ENCODE peak calls at places on chromosome 3, in nine cellular contexts. X is WTC11, I is HFF-Myc, V is tibial nerve, S is nephron progenitor cell, J is tibial artery, U is glutamatergic neuron, H is IMR-90, W is neural crest cell. B is an unnamed sample.

GRCh38 chr3:159732172-159733111 is 256.2 kb upstream of the IL12A start:
- DNase-seq in X (peak), I (no peak), V (no peak), S (peak), J (no peak), U (no peak), H (peak), W (no peak), B (no peak)

GRCh38 chr3:29408676-29409075 is 127.8 kb downstream of the RBMS3 start:
- DNase-seq in X (no peak), I (no peak), V (no peak), S (no peak), J (no peak), U (no peak), H (no peak), W (no peak), B (no peak)

GRCh38 chr3:110414851-110415250 is 656.8 kb upstream of the NECTIN3 start:
- DNase-seq in X (no peak), I (no peak), V (no peak), S (no peak), J (no peak), U (no peak), H (peak), W (no peak), B (no peak)

GRCh38 chr3:128360243-128360642 is 106.4 kb downstream of the DNAJB8 start:
- DNase-seq in X (no peak), I (no peak), V (no peak), S (no peak), J (no peak), U (no peak), H (no peak), W (no peak), B (no peak)

GRCh38 chr3:137249311-137249940 is 291.6 kb downstream of the IL20RB start:
- DNase-seq in X (no peak), I (no peak), V (no peak), S (no peak), J (no peak), U (no peak), H (no peak), W (no peak), B (no peak)

GRCh38 chr3:57062119-57062631 is 1.7 kb downstream of the SPATA12 start:
- DNase-seq in X (peak), I (no peak), V (no peak), S (no peak), J (no peak), U (no peak), H (no peak), W (no peak), B (no peak)

GRCh38 chr3:134810052-134810435 is 15.0 kb downstream of the EPHB1 start:
- DNase-seq in X (no peak), I (no peak), V (no peak), S (no peak), J (no peak), U (no peak), H (no peak), W (no peak), B (no peak)

GRCh38 chr3:8709801-8710524 is 23.6 kb upstream of the CAV3 start:
- DNase-seq in X (no peak), I (no peak), V (no peak), S (no peak), J (no peak), U (peak), H (no peak), W (no peak), B (peak)

GRCh38 chr3:119637679-119638525 is 22.5 kb downstream of the POPDC2 start:
- DNase-seq in X (no peak), I (peak), V (no peak), S (no peak), J (no peak), U (no peak), H (peak), W (no peak), B (peak)

GRCh38 chr3:157501863-157502262 is 1.4 kb downstream of the VEPH1 start:
- DNase-seq in X (peak), I (no peak), V (no peak), S (peak), J (no peak), U (peak), H (no peak), W (peak), B (no peak)

GRCh38 chr3:42376397-42376798 is 34.0 kb downstream of the LYZL4 start:
- DNase-seq in X (no peak), I (peak), V (no peak), S (no peak), J (peak), U (no peak), H (peak), W (no peak), B (no peak)

GRCh38 chr3:12439161-12439560 is 45.1 kb upstream of the TSEN2 start:
- DNase-seq in X (no peak), I (no peak), V (no peak), S (no peak), J (no peak), U (no peak), H (no peak), W (no peak), B (no peak)

GRCh38 chr3:39934696-39935095 is 125.3 kb downstream of the MYRIP start:
- DNase-seq in X (no peak), I (no peak), V (no peak), S (no peak), J (no peak), U (no peak), H (no peak), W (no peak), B (no peak)

GRCh38 chr3:135862361-135862760 is 103.2 kb upstream of the PPP2R3A start:
- DNase-seq in X (no peak), I (no peak), V (no peak), S (no peak), J (no peak), U (no peak), H (no peak), W (no peak), B (no peak)

GRCh38 chr3:171184372-171184771 is 157.9 kb upstream of the SLC2A2 start:
- DNase-seq in X (no peak), I (no peak), V (no peak), S (no peak), J (no peak), U (no peak), H (no peak), W (no peak), B (peak)

GRCh38 chr3:64612082-64612860 is 75.5 kb downstream of the ADAMTS9 start:
- DNase-seq in X (no peak), I (no peak), V (no peak), S (no peak), J (no peak), U (no peak), H (peak), W (no peak), B (no peak)

GRCh38 chr3:135125171-135125801 is 330.2 kb downstream of the EPHB1 start:
- DNase-seq in X (peak), I (peak), V (no peak), S (peak), J (no peak), U (no peak), H (peak), W (peak), B (peak)

GRCh38 chr3:49718419-49719213 is 868 bp downstream of the AMIGO3 start:
- DNase-seq in X (peak), I (no peak), V (no peak), S (peak), J (no peak), U (peak), H (no peak), W (no peak), B (no peak)

GRCh38 chr3:72739521-72740466 is 108.5 kb downstream of the SHQ1 start:
- DNase-seq in X (no peak), I (no peak), V (no peak), S (no peak), J (no peak), U (no peak), H (peak), W (no peak), B (no peak)

GRCh38 chr3:129597087-129597791 is 9.2 kb downstream of the PLXND1 start:
- DNase-seq in X (no peak), I (no peak), V (no peak), S (peak), J (no peak), U (no peak), H (peak), W (no peak), B (no peak)

GRCh38 chr3:182912476-182912875 is 67.9 kb downstream of the DCUN1D1 start:
- DNase-seq in X (no peak), I (no peak), V (no peak), S (no peak), J (no peak), U (no peak), H (no peak), W (no peak), B (no peak)

GRCh38 chr3:196969001-196969659 is 497 bp upstream of the PIGZ start:
- DNase-seq in X (no peak), I (no peak), V (no peak), S (peak), J (no peak), U (peak), H (no peak), W (no peak), B (peak)

GRCh38 chr3:184523825-184524615 is 37.6 kb upstream of the EPHB3 start:
- DNase-seq in X (no peak), I (peak), V (no peak), S (no peak), J (no peak), U (no peak), H (peak), W (no peak), B (no peak)

GRCh38 chr3:187456268-187456667 is 88.1 kb downstream of the RTP4 start:
- DNase-seq in X (no peak), I (no peak), V (peak), S (no peak), J (peak), U (peak), H (no peak), W (no peak), B (no peak)

GRCh38 chr3:183489455-183490210 is 61.2 kb upstream of the MCF2L2 start:
- DNase-seq in X (no peak), I (no peak), V (no peak), S (no peak), J (no peak), U (no peak), H (peak), W (no peak), B (no peak)

GRCh38 chr3:123271466-123272159 is 69.9 kb downstream of the SEC22A start:
- DNase-seq in X (no peak), I (no peak), V (no peak), S (no peak), J (peak), U (no peak), H (no peak), W (no peak), B (no peak)

GRCh38 chr3:74711913-74712512 is 97.6 kb upstream of the CNTN3 start:
- DNase-seq in X (no peak), I (no peak), V (no peak), S (no peak), J (no peak), U (no peak), H (no peak), W (no peak), B (no peak)

GRCh38 chr3:114582929-114583328 is 289.1 kb downstream of the TIGIT start:
- DNase-seq in X (no peak), I (no peak), V (no peak), S (no peak), J (no peak), U (no peak), H (no peak), W (no peak), B (peak)

GRCh38 chr3:186307594-186307993 is 54.4 kb downstream of the DGKG start:
- DNase-seq in X (no peak), I (peak), V (no peak), S (peak), J (no peak), U (no peak), H (peak), W (peak), B (peak)

DNA sequence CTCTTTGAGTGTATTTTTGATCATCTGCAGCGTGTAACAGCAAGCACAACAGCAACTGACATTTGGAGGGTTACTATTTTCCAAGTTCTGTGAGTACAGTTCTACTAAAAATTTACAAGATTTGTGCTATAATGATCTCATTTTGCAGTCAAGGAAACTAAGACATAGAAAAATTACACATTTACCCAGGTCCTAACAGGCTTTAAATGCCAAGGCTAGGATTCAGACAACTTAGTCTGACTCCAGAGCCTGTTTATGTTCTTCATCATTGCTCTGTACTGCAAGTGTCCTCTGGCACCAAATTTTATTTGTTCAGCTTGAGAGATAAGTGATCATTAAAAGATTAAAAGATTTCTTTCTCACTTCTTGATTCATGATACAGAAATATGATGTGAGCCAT is 290.7 kb downstream of the UBE2E2 start:
- DNase-seq in X (no peak), I (no peak), V (no peak), S (no peak), J (no peak), U (no peak), H (no peak), W (no peak), B (no peak)
- TF ChIP-seq CTCF in X (no peak), I (no peak), V (no peak), S (no peak), J (no peak), U (no peak), H (no peak), W (no peak), B (no peak)

DNA sequence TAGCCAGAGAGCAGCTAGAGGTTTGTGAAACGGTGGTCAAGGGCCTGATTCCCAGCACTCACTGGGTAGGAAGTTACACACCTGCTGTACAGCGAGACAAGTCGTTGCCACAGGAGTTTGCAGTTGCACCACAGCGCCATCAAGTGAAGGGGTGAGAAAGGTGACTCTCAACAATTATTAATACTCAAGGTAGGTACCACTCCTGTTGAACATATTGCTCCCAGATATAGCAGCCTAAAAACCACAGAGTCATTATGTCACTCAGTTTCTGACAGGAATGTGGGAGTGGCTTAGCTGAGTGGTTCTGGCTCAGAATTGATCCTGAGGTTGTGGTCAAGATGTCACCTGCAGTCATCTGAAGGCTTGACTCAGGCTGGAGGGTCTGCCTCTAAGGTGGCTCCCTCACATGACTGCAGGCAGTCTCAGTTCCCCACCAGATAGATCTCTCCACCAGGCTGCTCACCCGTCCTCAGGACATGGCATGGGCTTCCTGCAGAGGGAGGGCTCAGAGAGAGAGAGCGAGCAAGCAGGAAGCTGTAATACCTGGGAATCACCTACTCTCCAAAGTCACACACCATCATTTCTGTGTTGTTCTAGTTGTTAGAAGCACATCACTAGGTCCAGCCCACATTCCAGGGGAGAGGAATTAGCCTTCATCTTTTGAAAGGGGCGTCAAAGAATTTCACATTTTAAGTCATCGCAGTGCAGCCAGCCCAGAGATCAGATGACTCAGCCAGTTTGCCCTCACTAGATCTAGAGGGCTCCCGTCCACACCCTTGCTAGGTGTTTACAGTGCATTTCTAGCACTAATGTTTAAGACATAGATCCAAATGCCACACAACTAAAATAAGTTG is 17.0 kb upstream of the ANO10 start:
- DNase-seq in X (peak), I (no peak), V (no peak), S (no peak), J (no peak), U (no peak), H (peak), W (no peak), B (peak)
- TF ChIP-seq CTCF in X (no peak), I (peak), V (no peak), S (no peak), J (no peak), U (no peak), H (no peak), W (no peak), B (peak)

GRCh38 chr3:112086857-112087524 is 802 bp downstream of the C3orf52 start:
- DNase-seq in X (no peak), I (no peak), V (no peak), S (peak), J (no peak), U (no peak), H (peak), W (no peak), B (no peak)

GRCh38 chr3:112084980-112085697 is 1.1 kb upstream of the C3orf52 start:
- DNase-seq in X (no peak), I (no peak), V (no peak), S (no peak), J (no peak), U (no peak), H (no peak), W (no peak), B (no peak)

GRCh38 chr3:112087746-112088145 is 1.6 kb downstream of the C3orf52 start:
- DNase-seq in X (no peak), I (no peak), V (no peak), S (no peak), J (no peak), U (no peak), H (no peak), W (no peak), B (no peak)

GRCh38 chr3:112088944-112089343 is 2.8 kb downstream of the C3orf52 start:
- DNase-seq in X (no peak), I (no peak), V (no peak), S (no peak), J (no peak), U (no peak), H (no peak), W (no peak), B (no peak)

GRCh38 chr3:112086018-112086854 is at the start of gene C3orf52:
- DNase-seq in X (peak), I (no peak), V (peak), S (peak), J (peak), U (peak), H (peak), W (peak), B (peak)
- TF ChIP-seq CTCF in X (no peak), I (no peak), V (no peak), S (peak), J (no peak), U (peak), H (no peak), W (peak), B (no peak)

GRCh38 chr3:188546835-188547670 is 393.1 kb downstream of the LPP start:
- DNase-seq in X (no peak), I (peak), V (no peak), S (no peak), J (no peak), U (no peak), H (peak), W (no peak), B (no peak)
- TF ChIP-seq CTCF in X (no peak), I (no peak), V (no peak), S (no peak), J (no peak), U (no peak), H (no peak), W (no peak), B (no peak)

GRCh38 chr3:94873751-94874150 is 810.9 kb downstream of the NSUN3 start:
- DNase-seq in X (no peak), I (no peak), V (no peak), S (no peak), J (no peak), U (no peak), H (no peak), W (no peak), B (no peak)
- TF ChIP-seq CTCF in X (no peak), I (no peak), V (no peak), S (no peak), J (no peak), U (no peak), H (no peak), W (no peak), B (no peak)

DNA sequence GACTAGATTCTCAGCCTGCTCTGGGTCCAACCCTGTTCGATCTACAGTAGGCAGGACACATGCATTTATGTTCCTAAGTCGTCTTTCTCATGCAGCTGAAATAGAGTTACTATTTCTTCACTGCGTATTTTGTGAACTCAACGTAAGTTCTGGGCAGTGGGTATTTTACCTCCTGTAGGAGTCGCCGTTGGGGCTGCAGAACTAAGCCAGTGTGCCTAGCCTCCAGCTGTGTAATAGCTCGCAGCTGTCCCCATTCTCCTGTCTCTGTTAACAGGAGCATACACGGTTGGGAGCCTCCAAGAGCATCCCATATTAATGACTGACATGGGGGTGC is 58.4 kb upstream of the HRH1 start:
- DNase-seq in X (no peak), I (no peak), V (no peak), S (no peak), J (no peak), U (no peak), H (peak), W (no peak), B (no peak)
- TF ChIP-seq CTCF in X (no peak), I (peak), V (no peak), S (no peak), J (no peak), U (no peak), H (peak), W (no peak), B (no peak)

DNA sequence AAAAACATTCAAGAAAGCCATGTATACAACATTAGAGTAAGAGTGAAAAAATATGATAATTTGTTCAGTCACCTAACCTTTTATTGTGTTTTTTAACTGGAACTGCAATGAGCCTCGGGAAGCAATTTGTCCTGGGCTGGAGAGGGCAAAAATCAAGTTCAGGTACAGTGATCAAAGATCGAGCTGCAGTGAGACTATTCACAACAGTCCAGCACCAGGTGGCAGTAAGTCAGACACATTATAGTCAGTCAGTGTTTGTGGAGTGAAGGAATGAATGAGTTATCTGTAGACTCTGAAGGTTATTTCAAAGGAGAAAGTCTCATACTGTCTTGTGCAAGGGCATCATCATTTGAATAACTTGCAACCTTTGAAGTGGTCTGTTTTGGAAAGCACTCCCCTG is 116.6 kb downstream of the CHDH start:
- DNase-seq in X (no peak), I (no peak), V (no peak), S (no peak), J (no peak), U (no peak), H (no peak), W (no peak), B (no peak)
- TF ChIP-seq CTCF in X (no peak), I (no peak), V (no peak), S (no peak), J (no peak), U (no peak), H (no peak), W (no peak), B (peak)

DNA sequence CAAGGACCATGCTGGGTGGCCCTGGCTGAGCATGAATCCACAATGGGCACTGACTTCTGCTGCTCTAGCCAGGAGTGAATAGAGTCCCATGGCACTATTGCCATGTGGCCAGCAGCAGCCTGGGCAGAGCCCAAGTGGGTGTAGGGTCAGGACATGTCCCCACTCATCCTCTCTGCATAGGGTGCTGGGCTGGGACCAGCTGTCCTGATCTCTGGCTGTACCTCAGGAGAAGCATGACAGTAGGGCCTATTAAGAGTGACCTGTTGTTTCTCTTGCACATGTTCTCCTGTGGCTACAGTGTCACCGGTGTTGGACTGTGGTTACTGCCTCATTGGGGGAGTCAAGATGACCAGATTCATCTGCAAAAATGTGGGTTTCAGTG is 46.9 kb downstream of the DLEC1 start:
- DNase-seq in X (no peak), I (no peak), V (no peak), S (no peak), J (no peak), U (no peak), H (no peak), W (no peak), B (no peak)
- TF ChIP-seq CTCF in X (no peak), I (no peak), V (no peak), S (no peak), J (no peak), U (no peak), H (no peak), W (no peak), B (no peak)